ENCODE peak calls at places on chromosomes 4 and X, in four cellular contexts. O is kidney, Q is heart right ventricle, V is colonic mucosa. U is an unnamed sample. For H3K4me1, the result is how much of the 10 kb centered on the place peaks cover.

GRCh38 chr4:55398966-55399365 is 3.2 kb downstream of the TMEM165 start:
- DNase-seq in O (no peak), V (no peak), Q (no peak), U (no peak)

GRCh38 chr4:184317234-184317918 is 99.7 kb upstream of the ENPP6 start:
- DNase-seq in Q (no peak), O (no peak), V (peak), U (no peak)

GRCh38 chr4:82431026-82431745 is 796 bp downstream of the ENOPH1 start:
- DNase-seq in O (peak), V (peak), Q (peak), U (peak)

GRCh38 chr4:94641702-94642560 is 115.8 kb upstream of the BMPR1B start:
- DNase-seq in V (no peak), Q (no peak), O (no peak), U (no peak)

GRCh38 chr4:56995525-56995924 is 16.8 kb downstream of the POLR2B start:
- DNase-seq in V (peak), Q (peak), O (no peak), U (peak)

GRCh38 chr4:110926841-110927400 is 304.0 kb upstream of the PITX2 start:
- DNase-seq in O (no peak), Q (no peak), V (no peak), U (no peak)

GRCh38 chr4:163967263-163967662 is 472.8 kb downstream of the TMA16 start:
- DNase-seq in V (no peak), O (no peak), Q (no peak), U (no peak)

GRCh38 chr4:154612472-154613414 is at the start of gene FGG:
- DNase-seq in O (no peak), V (no peak), Q (no peak), U (no peak)

GRCh38 chrX:132025085-132025484 is 2.0 kb downstream of the STK26 start:
- DNase-seq in V (no peak), O (no peak), Q (no peak), U (no peak)
- H3K4me1 ChIP-seq in V (under half), O (under half), Q (under half), U (under half)

DNA sequence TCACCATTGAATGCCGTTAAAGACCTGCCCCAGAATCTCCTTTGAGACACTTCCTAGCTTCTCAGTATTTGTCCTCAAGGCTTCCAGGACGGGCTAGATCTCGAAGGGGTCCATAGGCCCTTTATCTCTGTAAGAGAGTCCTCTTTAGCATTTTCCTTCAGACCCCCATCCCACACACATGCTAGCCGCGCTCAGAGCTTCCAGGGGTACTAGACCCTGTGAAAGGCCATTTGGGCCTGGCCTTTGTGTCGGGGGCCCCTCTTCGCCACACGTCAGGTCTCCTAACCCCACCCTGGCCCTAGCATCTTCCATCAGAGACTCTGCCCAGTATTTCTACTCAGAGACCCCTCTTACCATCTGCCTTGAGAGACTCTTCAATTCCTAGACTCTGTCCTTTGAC is 759 bp downstream of the UBA1 start:
- DNase-seq in V (no peak), Q (no peak), O (no peak), U (no peak)
- H3K4me1 ChIP-seq in V (under half), Q (under half), O (under half), U (half or more)

GRCh38 chr4:139154952-139155557 is 22.0 kb downstream of the ELF2 start:
- DNase-seq in V (no peak), O (no peak), Q (no peak), U (no peak)
- H3K4me1 ChIP-seq in V (under half), O (under half), Q (under half), U (under half)

GRCh38 chrX:2715066-2715600 is 24.0 kb downstream of the CD99 start:
- DNase-seq in O (no peak), V (no peak), Q (no peak), U (no peak)
- H3K4me1 ChIP-seq in O (under half), V (under half), Q (under half), U (under half)

GRCh38 chrX:22060451-22060940 is 28.4 kb downstream of the PHEX start:
- DNase-seq in V (no peak), O (no peak), Q (no peak), U (no peak)

GRCh38 chrX:22057667-22058066 is 25.5 kb downstream of the PHEX start:
- DNase-seq in Q (no peak), O (no peak), V (no peak), U (no peak)

GRCh38 chrX:22060952-22061351 is 28.8 kb downstream of the PHEX start:
- DNase-seq in V (no peak), O (no peak), Q (no peak), U (no peak)

GRCh38 chrX:22063284-22063683 is 31.2 kb downstream of the PHEX start:
- DNase-seq in Q (no peak), V (no peak), O (no peak), U (no peak)

DNA sequence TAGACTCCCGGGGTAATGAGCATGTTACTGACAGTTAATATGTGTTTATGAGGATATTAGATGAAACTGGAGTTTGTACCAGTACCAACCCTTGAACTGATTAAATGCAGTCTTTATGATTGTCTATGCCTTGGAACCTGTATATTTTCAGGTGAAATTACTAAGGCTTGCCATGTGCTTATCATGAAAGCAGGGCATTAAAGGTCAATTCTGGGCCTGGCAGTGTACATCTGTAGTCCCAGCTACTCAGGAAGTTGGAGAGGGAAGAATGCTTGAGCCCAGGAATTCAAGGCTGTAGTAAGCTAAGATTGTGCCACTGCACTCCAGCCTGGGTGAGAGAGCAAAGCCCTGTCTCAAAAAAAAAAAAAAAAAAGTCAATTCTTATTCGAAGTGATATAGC is 27.7 kb downstream of the PHEX start:
- DNase-seq in Q (no peak), V (no peak), O (no peak), U (no peak)
- H3K4me1 ChIP-seq in Q (under half), V (under half), O (under half), U (under half)

GRCh38 chr4:145883173-145883572 is 55.5 kb downstream of the ZNF827 start:
- DNase-seq in V (no peak), Q (no peak), O (no peak), U (no peak)

GRCh38 chr4:145887241-145887964 is 51.2 kb downstream of the ZNF827 start:
- DNase-seq in O (no peak), Q (no peak), V (no peak), U (no peak)

GRCh38 chr4:145886871-145887240 is 51.8 kb downstream of the ZNF827 start:
- DNase-seq in Q (no peak), V (no peak), O (no peak), U (no peak)

GRCh38 chr4:145884775-145885174 is 53.8 kb downstream of the ZNF827 start:
- DNase-seq in V (no peak), O (no peak), Q (no peak), U (no peak)

GRCh38 chr4:145885666-145886065 is 53.0 kb downstream of the ZNF827 start:
- DNase-seq in V (no peak), O (no peak), Q (no peak), U (no peak)
- H3K4me1 ChIP-seq in V (under half), O (under half), Q (under half), U (under half)